ENCODE peak calls at places on chromosomes 11 and 22, in four cellular contexts. F is H1, B is GM12892, D is K562. H is an unnamed sample.
A peak's percentile ranks its signal among the peaks of the same experiment; 100 is the strongest.

GRCh38 chr11:93895106-93895862 is 44.9 kb upstream of the VSTM5 start:
- DNase-seq in F (no peak), B (no peak), D (peak; percentile 46), H (no peak)

GRCh38 chr11:110022548-110022947 is 70.6 kb upstream of the ZC3H12C start:
- DNase-seq in F (no peak), B (no peak), D (no peak), H (no peak)

GRCh38 chr11:90525962-90526361 is 303.1 kb upstream of the CHORDC1 start:
- DNase-seq in F (no peak), B (no peak), D (no peak), H (no peak)

GRCh38 chr11:117828641-117829368 is 4.3 kb upstream of the FXYD2 start:
- DNase-seq in F (no peak), B (no peak), D (peak; percentile 36), H (no peak)

GRCh38 chr11:7688238-7688826 is 15.0 kb upstream of the CYB5R2 start:
- DNase-seq in F (no peak), B (no peak), D (peak; percentile 59), H (no peak)

GRCh38 chr11:130092661-130093060 is 23.0 kb downstream of the APLP2 start:
- DNase-seq in F (no peak), B (no peak), D (no peak), H (no peak)

GRCh38 chr22:35684270-35684700 is 33.4 kb upstream of the APOL5 start:
- DNase-seq in F (no peak), B (no peak), D (no peak), H (no peak)

GRCh38 chr22:25404923-25405853 is 159.3 kb upstream of the GRK3 start:
- DNase-seq in F (no peak), B (peak; percentile 84), D (peak; percentile 83), H (peak; percentile 81)

GRCh38 chr11:118230088-118230487 is 5.3 kb upstream of the JAML start:
- DNase-seq in F (no peak), B (no peak), D (no peak), H (no peak)

GRCh38 chr22:47736166-47737034 is 974.0 kb downstream of the TBC1D22A start:
- DNase-seq in F (no peak), B (no peak), D (no peak), H (no peak)

GRCh38 chr11:69920500-69921428 is 101.5 kb upstream of the FGF3 start:
- DNase-seq in F (no peak), B (no peak), D (no peak), H (no peak)

GRCh38 chr11:76543006-76543703 is 98.3 kb downstream of the EMSY start:
- DNase-seq in F (no peak), B (no peak), D (peak; percentile 36), H (no peak)

GRCh38 chr22:37204045-37204655 is 8.1 kb downstream of the SSTR3 start:
- DNase-seq in F (no peak), B (no peak), D (no peak), H (no peak)

GRCh38 chr11:93529707-93530467 is 13.3 kb downstream of the SMCO4 start:
- DNase-seq in F (no peak), B (no peak), D (no peak), H (no peak)

GRCh38 chr22:39351689-39352214 is 2.0 kb downstream of the SYNGR1 start:
- DNase-seq in F (no peak), B (peak; percentile 25), D (no peak), H (no peak)

GRCh38 chr22:48167238-48167637 is 1404.8 kb downstream of the TBC1D22A start:
- DNase-seq in F (no peak), B (no peak), D (peak; percentile 17), H (no peak)

GRCh38 chr11:62732830-62733229 is 4.5 kb downstream of the TTC9C start:
- DNase-seq in F (no peak), B (no peak), D (no peak), H (no peak)

GRCh38 chr11:109130910-109131309 is 291.1 kb upstream of the C11orf87 start:
- DNase-seq in F (no peak), B (no peak), D (no peak), H (no peak)

GRCh38 chr11:111976614-111977140 is 39.5 kb downstream of the DIXDC1 start:
- DNase-seq in F (no peak), B (no peak), D (no peak), H (peak; percentile 25)

GRCh38 chr22:44646668-44647067 is 55.3 kb upstream of the PRR5 start:
- DNase-seq in F (no peak), B (no peak), D (no peak), H (no peak)

GRCh38 chr11:82988936-82989627 is 82.6 kb downstream of the RAB30 start:
- DNase-seq in F (no peak), B (no peak), D (peak; percentile 47), H (no peak)

GRCh38 chr11:116838321-116839084 is 1.1 kb upstream of the APOA1 start:
- DNase-seq in F (no peak), B (no peak), D (no peak), H (no peak)

GRCh38 chr11:133228406-133229330 is 303.6 kb downstream of the OPCML start:
- DNase-seq in F (peak; percentile 71), B (no peak), D (no peak), H (no peak)

GRCh38 chr22:35620624-35621245 is 3.6 kb upstream of the MB start:
- DNase-seq in F (no peak), B (no peak), D (no peak), H (no peak)

GRCh38 chr11:116698080-116698479 is 74.7 kb downstream of the BUD13 start:
- DNase-seq in F (no peak), B (no peak), D (no peak), H (no peak)

GRCh38 chr11:73350908-73351636 is 25.1 kb upstream of the RELT start:
- DNase-seq in F (no peak), B (peak; percentile 78), D (peak; percentile 86), H (peak; percentile 82)

GRCh38 chr11:121716060-121716459 is 263.3 kb upstream of the SORL1-AS1 start:
- DNase-seq in F (no peak), B (no peak), D (no peak), H (no peak)

GRCh38 chr22:22349455-22349836 is 104.9 kb downstream of the VPREB1 start:
- DNase-seq in F (no peak), B (no peak), D (no peak), H (no peak)

GRCh38 chr11:77067776-77068460 is 1.1 kb downstream of the CAPN5 start:
- DNase-seq in F (no peak), B (no peak), D (no peak), H (no peak)

GRCh38 chr11:102564110-102564509 is 33.6 kb upstream of the MMP7 start:
- DNase-seq in F (no peak), B (no peak), D (no peak), H (no peak)

GRCh38 chr11:67079065-67079464 is 22.4 kb downstream of the RHOD start:
- DNase-seq in F (no peak), B (no peak), D (no peak), H (no peak)

GRCh38 chr11:92455221-92455790 is 230.7 kb downstream of the FAT3 start:
- DNase-seq in F (no peak), B (no peak), D (no peak), H (no peak)

GRCh38 chr11:125939081-125939521 is 6.7 kb upstream of the VSIG10L2 start:
- DNase-seq in F (no peak), B (no peak), D (no peak), H (no peak)

GRCh38 chr11:11584446-11584810 is 37.4 kb downstream of the GALNT18 start:
- DNase-seq in F (no peak), B (no peak), D (no peak), H (no peak)

GRCh38 chr11:128302425-128303186 is 284.8 kb downstream of the ETS1 start:
- DNase-seq in F (no peak), B (no peak), D (no peak), H (no peak)
- TF ChIP-seq POLR2A in F (no peak), B (no peak), D (no peak), H (no peak)

GRCh38 chr11:34415538-34415937 is 23.2 kb upstream of the CAT start:
- DNase-seq in F (no peak), B (no peak), D (no peak), H (no peak)

GRCh38 chr11:34413263-34413662 is 25.5 kb upstream of the CAT start:
- DNase-seq in F (no peak), B (no peak), D (no peak), H (no peak)

GRCh38 chr11:34416088-34416487 is 22.6 kb upstream of the CAT start:
- DNase-seq in F (no peak), B (no peak), D (no peak), H (no peak)

GRCh38 chr11:34408580-34409172 is 30.1 kb upstream of the CAT start:
- DNase-seq in F (no peak), B (no peak), D (no peak), H (no peak)

DNA sequence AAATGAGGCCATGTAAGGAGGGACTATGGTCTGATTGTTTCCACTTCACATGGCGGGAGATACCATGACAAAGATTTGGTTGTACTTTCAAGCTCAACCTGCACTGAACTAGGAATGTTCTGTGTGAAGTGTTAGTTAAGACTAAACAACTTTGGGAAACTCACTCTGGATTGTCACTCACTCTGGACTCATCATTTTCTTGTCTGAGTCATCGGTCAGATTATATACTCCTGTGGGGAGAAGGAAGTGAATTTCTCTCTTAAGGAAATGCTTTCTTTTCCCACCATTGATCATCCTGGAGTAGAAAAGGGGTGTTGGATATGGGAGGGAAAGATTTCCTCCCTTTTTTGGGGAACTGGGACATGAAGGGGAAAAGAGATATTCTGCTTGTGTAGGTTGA is 26.9 kb upstream of the CAT start:
- DNase-seq in F (no peak), B (no peak), D (no peak), H (no peak)
- TF ChIP-seq TAF1 in F (no peak), B (no peak), D (no peak), H (no peak)

GRCh38 chr11:63998558-63999348 is 12.5 kb downstream of the OTUB1 start:
- DNase-seq in F (no peak), B (no peak), D (no peak), H (no peak)
- TF ChIP-seq POLR2A in F (no peak), B (no peak), D (no peak), H (no peak)

GRCh38 chr11:57761301-57762234 is at the start of gene CTNND1:
- DNase-seq in F (peak; percentile 84), B (peak; percentile 59), D (peak; percentile 68), H (peak; percentile 49)

GRCh38 chr11:57763568-57763967 is 2.0 kb downstream of the CTNND1 start:
- DNase-seq in F (no peak), B (no peak), D (peak; percentile 34), H (no peak)

GRCh38 chr11:57764972-57765371 is 3.4 kb downstream of the CTNND1 start:
- DNase-seq in F (no peak), B (no peak), D (peak; percentile 60), H (no peak)

GRCh38 chr11:57764527-57764926 is 2.9 kb downstream of the CTNND1 start:
- DNase-seq in F (no peak), B (no peak), D (no peak), H (no peak)

GRCh38 chr11:57762235-57762866 is 749 bp downstream of the CTNND1 start:
- DNase-seq in F (no peak), B (no peak), D (no peak), H (no peak)
- TF ChIP-seq TAF1 in F (no peak), B (no peak), D (no peak), H (no peak)

GRCh38 chr22:50706481-50707125 is 31.4 kb upstream of the ACR start:
- DNase-seq in F (no peak), B (no peak), D (no peak), H (no peak)
- TF ChIP-seq POLR2A in F (no peak), B (no peak), D (no peak), H (no peak)

H was measured in GM12891.